ENCODE peak calls at places on chromosome 14, in nine cellular contexts. J is psoas muscle, V is astrocyte of the cerebellum, C is mucosa of descending colon, U is cardiac fibroblast, H is endothelial cell of umbilical vein, A is upper lobe of left lung, D is keratinocyte, Y is AG04450. S is an unnamed sample.

GRCh38 chr14:77139540-77140342 is 1.9 kb downstream of the ZDHHC22 start:
- DNase-seq in C (peak), D (no peak), Y (no peak), A (peak), V (no peak), J (peak), H (no peak), U (no peak), S (no peak)

GRCh38 chr14:102686176-102686801 is 91.0 kb upstream of the TRAF3 start:
- DNase-seq in J (no peak), V (no peak), A (no peak), Y (no peak), D (no peak), H (no peak), U (no peak), C (no peak), S (no peak)

GRCh38 chr14:103532216-103533136 is 3.5 kb downstream of the TRMT61A start:
- DNase-seq in U (no peak), A (peak), Y (no peak), D (no peak), C (no peak), V (no peak), J (no peak), H (no peak), S (no peak)

GRCh38 chr14:99572173-99572999 is 31.6 kb downstream of the CCDC85C start:
- DNase-seq in J (no peak), Y (no peak), C (peak), D (no peak), U (no peak), A (no peak), V (no peak), H (no peak), S (no peak)

GRCh38 chr14:23910081-23910875 is 43.3 kb upstream of the DHRS4 start:
- DNase-seq in Y (peak), U (peak), C (peak), V (peak), H (peak), D (no peak), J (no peak), A (no peak), S (no peak)

GRCh38 chr14:57871487-57872080 is 5.7 kb upstream of the SLC35F4 start:
- DNase-seq in D (no peak), V (peak), H (peak), A (no peak), U (peak), Y (peak), J (no peak), C (peak), S (peak)

GRCh38 chr14:43621282-43621681 is 885.8 kb downstream of the FSCB start:
- DNase-seq in C (no peak), H (no peak), U (no peak), A (no peak), D (no peak), Y (no peak), V (no peak), J (no peak), S (no peak)

GRCh38 chr14:104644656-104645055 is 40.1 kb upstream of the TMEM179 start:
- DNase-seq in Y (no peak), C (no peak), U (no peak), A (no peak), J (no peak), V (no peak), D (no peak), H (no peak), S (no peak)

GRCh38 chr14:100652739-100653138 is 65.5 kb upstream of the BEGAIN start:
- DNase-seq in V (no peak), H (no peak), Y (no peak), C (no peak), U (no peak), A (no peak), J (no peak), D (no peak), S (no peak)

GRCh38 chr14:67999693-68000384 is 180.3 kb downstream of the RAD51B start:
- DNase-seq in Y (no peak), U (peak), H (peak), V (peak), J (no peak), A (no peak), D (peak), C (no peak), S (peak)

GRCh38 chr14:51202914-51203665 is 37.0 kb upstream of the TMX1 start:
- DNase-seq in U (no peak), J (no peak), C (no peak), D (no peak), A (no peak), H (no peak), Y (no peak), V (no peak), S (no peak)

GRCh38 chr14:31692376-31692781 is 131.2 kb downstream of the NUBPL start:
- DNase-seq in J (no peak), H (no peak), C (no peak), A (no peak), V (peak), Y (no peak), U (peak), D (no peak), S (no peak)

GRCh38 chr14:64788706-64789105 is 84.5 kb downstream of the PLEKHG3 start:
- DNase-seq in A (no peak), H (peak), Y (peak), V (peak), C (no peak), J (no peak), U (peak), D (peak), S (peak)

GRCh38 chr14:98952595-98953325 is 319.2 kb downstream of the BCL11B start:
- DNase-seq in C (peak), H (no peak), U (peak), Y (no peak), D (no peak), J (no peak), A (no peak), V (peak), S (no peak)

GRCh38 chr14:68795602-68796417 is 2.9 kb upstream of the ZFP36L1 start:
- DNase-seq in Y (no peak), C (peak), A (peak), J (peak), V (no peak), D (no peak), U (peak), H (peak), S (no peak)

GRCh38 chr14:29663281-29663801 is 264.3 kb downstream of the PRKD1 start:
- DNase-seq in A (no peak), H (no peak), D (no peak), V (no peak), U (peak), C (no peak), Y (no peak), J (no peak), S (no peak)

GRCh38 chr14:77245820-77246219 is 25.2 kb downstream of the NGB start:
- DNase-seq in A (no peak), V (no peak), Y (no peak), C (no peak), J (peak), D (no peak), H (no peak), U (no peak), S (no peak)

GRCh38 chr14:76917158-76917596 is 91.0 kb downstream of the LRRC74A start:
- DNase-seq in A (no peak), H (peak), J (peak), Y (no peak), U (peak), V (no peak), C (peak), D (no peak), S (no peak)

GRCh38 chr14:29176876-29177275 is 410.3 kb downstream of the FOXG1 start:
- DNase-seq in D (no peak), U (no peak), C (no peak), Y (no peak), H (no peak), A (no peak), J (no peak), V (no peak), S (no peak)

GRCh38 chr14:81398196-81398891 is 1.8 kb downstream of the STON2 start:
- DNase-seq in Y (no peak), V (no peak), J (no peak), H (no peak), D (no peak), U (no peak), C (no peak), A (no peak), S (no peak)

GRCh38 chr14:89419973-89420482 is 3.0 kb upstream of the FOXN3 start:
- DNase-seq in J (no peak), D (no peak), C (no peak), U (no peak), A (no peak), H (no peak), Y (no peak), V (no peak), S (no peak)

GRCh38 chr14:101005447-101005846 is 101.9 kb upstream of the RTL1 start:
- DNase-seq in J (no peak), U (no peak), H (no peak), D (no peak), Y (no peak), V (no peak), C (no peak), A (no peak), S (no peak)

GRCh38 chr14:76729195-76729594 is 32.1 kb upstream of the VASH1 start:
- DNase-seq in Y (no peak), J (no peak), A (no peak), U (no peak), D (no peak), V (no peak), C (no peak), H (no peak), S (no peak)

GRCh38 chr14:57492859-57493258 is 798 bp downstream of the CCDC198 start:
- DNase-seq in H (no peak), A (no peak), D (no peak), Y (no peak), U (peak), V (peak), J (no peak), C (no peak), S (peak)

GRCh38 chr14:103509864-103510263 is 12.8 kb downstream of the CKB start:
- DNase-seq in A (no peak), Y (no peak), D (no peak), V (no peak), C (no peak), J (peak), U (no peak), H (no peak), S (no peak)

GRCh38 chr14:66476964-66477363 is 9.2 kb upstream of the CCDC196 start:
- DNase-seq in C (no peak), J (no peak), Y (no peak), D (no peak), H (peak), A (no peak), V (no peak), U (no peak), S (no peak)

GRCh38 chr14:99325016-99325415 is 53.0 kb upstream of the BCL11B start:
- DNase-seq in J (no peak), Y (no peak), C (no peak), A (no peak), U (no peak), D (no peak), H (no peak), V (no peak), S (no peak)

GRCh38 chr14:36281309-36281708 is 39.1 kb downstream of the MBIP start:
- DNase-seq in H (no peak), C (no peak), Y (no peak), V (no peak), U (peak), D (no peak), A (no peak), J (no peak), S (no peak)

GRCh38 chr14:57244103-57244502 is 24.6 kb downstream of the EXOC5 start:
- DNase-seq in H (no peak), D (no peak), J (no peak), Y (no peak), U (peak), V (peak), C (no peak), A (no peak), S (no peak)

GRCh38 chr14:94132285-94132887 is 3.0 kb upstream of the IFI27L2 start:
- DNase-seq in A (no peak), D (no peak), H (peak), C (peak), V (peak), J (no peak), Y (peak), U (peak), S (no peak)

GRCh38 chr14:54348001-54348611 is 48.7 kb upstream of the CDKN3 start:
- DNase-seq in J (no peak), V (no peak), U (peak), D (no peak), C (peak), Y (no peak), H (peak), A (no peak), S (no peak)

GRCh38 chr14:106879241-106879640 is 1352.9 kb downstream of the TMEM121 start:
- DNase-seq in A (peak), Y (no peak), V (no peak), C (peak), H (no peak), U (no peak), D (no peak), J (no peak), S (no peak)

GRCh38 chr14:59622641-59623040 is 46.0 kb upstream of the CCDC175 start:
- DNase-seq in Y (no peak), C (no peak), V (no peak), J (no peak), U (no peak), A (no peak), D (no peak), H (no peak), S (no peak)

GRCh38 chr14:72516936-72517408 is 376.9 kb downstream of the DPF3 start:
- DNase-seq in V (peak), A (no peak), Y (peak), D (peak), J (peak), U (peak), H (peak), C (peak), S (peak)

GRCh38 chr14:92687681-92688433 is 60.6 kb downstream of the LGMN start:
- DNase-seq in C (no peak), V (no peak), J (no peak), A (peak), H (peak), D (no peak), U (no peak), Y (no peak), S (no peak)

GRCh38 chr14:88473791-88474190 is 81.0 kb downstream of the PTPN21 start:
- DNase-seq in C (no peak), V (no peak), J (no peak), U (no peak), A (no peak), Y (no peak), H (no peak), D (no peak), S (no peak)

DNA sequence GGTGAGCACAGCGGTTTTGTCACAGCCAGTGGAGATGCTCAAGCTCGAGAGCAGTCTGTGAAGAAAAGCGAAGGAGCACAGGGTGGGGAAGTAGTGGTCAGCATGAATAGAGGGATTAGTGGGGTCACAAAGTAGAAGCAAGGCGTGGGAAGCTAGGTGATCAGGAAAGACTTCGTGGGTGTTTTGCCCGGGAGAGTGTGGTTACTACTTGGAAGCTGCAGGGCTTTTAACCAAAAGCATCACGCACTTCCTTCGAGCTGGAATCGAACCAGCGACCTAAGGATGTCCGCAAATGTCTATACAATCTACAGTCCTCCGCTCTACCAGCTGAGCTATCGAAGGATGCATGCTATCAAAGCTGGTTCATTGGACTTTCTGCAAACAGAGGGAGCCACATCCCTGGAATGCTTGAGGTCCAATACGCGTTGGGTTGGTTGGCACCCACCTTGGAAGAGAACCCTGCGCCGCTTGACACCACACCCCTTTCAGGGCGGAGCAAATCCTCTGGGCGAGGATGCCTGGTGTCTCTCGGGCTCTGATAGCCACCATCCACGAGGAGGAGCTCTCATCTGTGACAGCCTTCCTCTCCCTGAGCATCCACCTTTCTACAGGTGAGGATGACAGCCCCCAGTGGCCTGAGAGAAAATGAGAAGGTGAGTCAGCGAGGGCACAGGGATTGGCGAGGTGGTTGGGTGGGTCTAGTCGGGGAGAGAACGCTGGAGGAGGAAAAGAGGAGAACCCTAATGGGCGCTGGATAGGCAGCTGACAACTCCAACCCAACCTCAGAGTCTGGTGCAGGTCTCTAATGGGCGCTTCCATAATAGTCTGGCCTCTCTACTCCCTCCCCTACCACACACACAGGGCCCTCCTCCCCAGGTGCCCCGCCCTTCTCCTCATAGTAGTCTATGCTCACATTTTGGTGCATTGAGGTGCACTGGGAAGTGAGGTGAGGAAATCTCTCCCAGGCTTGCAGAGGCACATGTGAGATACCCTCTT is 16.0 kb upstream of the OR6S1 start:
- DNase-seq in V (no peak), Y (no peak), D (peak), A (no peak), H (no peak), C (no peak), J (no peak), U (no peak), S (no peak)
- H3K4me3 ChIP-seq in V (no peak), Y (no peak), D (peak), A (no peak), H (no peak), C (no peak), J (no peak), U (no peak), S (no peak)

GRCh38 chr14:39562175-39562574 is 129.9 kb upstream of the FBXO33 start:
- DNase-seq in A (no peak), C (no peak), Y (no peak), U (no peak), H (no peak), J (no peak), D (no peak), V (no peak), S (no peak)

GRCh38 chr14:39568809-39569538 is 136.7 kb upstream of the FBXO33 start:
- DNase-seq in V (no peak), A (no peak), H (no peak), U (no peak), D (no peak), C (no peak), Y (no peak), J (no peak), S (no peak)

GRCh38 chr14:39558525-39558924 is 126.3 kb upstream of the FBXO33 start:
- DNase-seq in D (no peak), V (no peak), H (no peak), U (no peak), Y (no peak), A (no peak), C (no peak), J (no peak), S (no peak)

GRCh38 chr14:39566795-39567194 is 134.6 kb upstream of the FBXO33 start:
- DNase-seq in J (no peak), V (no peak), Y (no peak), U (no peak), D (no peak), H (no peak), A (no peak), C (no peak), S (no peak)

DNA sequence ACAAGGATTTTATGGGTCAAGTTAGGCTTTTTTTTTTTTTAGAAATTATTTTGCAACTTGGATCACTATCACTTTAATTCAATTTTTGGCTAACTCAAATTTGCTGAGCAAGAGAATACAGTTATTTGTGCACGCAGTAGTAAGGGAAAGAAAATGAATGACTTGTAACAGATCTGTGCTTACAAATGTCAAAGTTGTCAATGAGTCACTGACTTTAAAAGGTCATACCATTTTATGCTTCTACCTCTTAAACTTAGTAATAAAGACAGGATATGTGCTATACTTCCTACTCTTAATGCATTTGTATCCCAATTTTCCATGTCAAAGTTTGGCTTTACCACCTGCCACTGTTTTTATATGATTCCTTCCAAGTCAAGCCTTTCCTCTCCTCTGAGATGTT is 131.1 kb upstream of the FBXO33 start:
- DNase-seq in D (no peak), J (no peak), H (no peak), C (no peak), V (no peak), U (no peak), A (no peak), Y (no peak), S (no peak)
- TF ChIP-seq CTCF in D (no peak), J (no peak), H (no peak), C (no peak), V (no peak), U (no peak), A (no peak), Y (no peak), S (no peak)

DNA sequence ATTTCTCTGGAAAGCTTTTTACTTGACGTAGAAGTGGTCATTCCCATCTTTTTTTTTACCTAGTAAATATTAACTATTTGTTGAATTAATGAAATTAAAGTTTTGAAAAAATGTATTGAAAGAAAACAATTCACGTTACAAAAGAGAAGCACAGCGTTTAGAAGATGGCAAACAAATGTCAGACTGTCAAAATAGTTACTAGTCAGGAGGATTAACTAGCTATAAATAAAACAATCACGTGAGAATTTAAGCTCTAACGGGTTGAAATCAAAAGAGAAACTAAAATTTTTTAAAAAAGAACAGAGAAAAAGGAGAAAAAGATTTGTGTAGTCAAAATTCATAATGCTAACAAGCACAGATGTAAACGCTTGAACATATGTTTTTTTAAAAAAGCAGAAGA is 26.4 kb downstream of the DDHD1 start:
- DNase-seq in U (no peak), A (no peak), D (no peak), J (no peak), H (no peak), C (no peak), V (no peak), Y (no peak), S (no peak)
- H3K4me3 ChIP-seq in U (no peak), A (no peak), D (no peak), J (peak), H (no peak), C (no peak), V (no peak), Y (peak), S (no peak)

GRCh38 chr14:71289536-71289935 is 382.3 kb downstream of the PCNX1 start:
- DNase-seq in D (no peak), J (no peak), H (no peak), Y (no peak), U (no peak), A (no peak), C (peak), V (no peak), S (no peak)

GRCh38 chr14:71286126-71286525 is 378.9 kb downstream of the PCNX1 start:
- DNase-seq in J (no peak), D (no peak), A (no peak), U (no peak), H (no peak), Y (no peak), C (no peak), V (no peak), S (no peak)

GRCh38 chr14:71290301-71290700 is 383.0 kb downstream of the PCNX1 start:
- DNase-seq in J (no peak), U (peak), C (no peak), A (no peak), H (no peak), D (no peak), V (peak), Y (no peak), S (no peak)

GRCh38 chr14:71287567-71287966 is 380.3 kb downstream of the PCNX1 start:
- DNase-seq in Y (no peak), V (no peak), D (no peak), A (no peak), H (no peak), J (no peak), U (no peak), C (no peak), S (no peak)

DNA sequence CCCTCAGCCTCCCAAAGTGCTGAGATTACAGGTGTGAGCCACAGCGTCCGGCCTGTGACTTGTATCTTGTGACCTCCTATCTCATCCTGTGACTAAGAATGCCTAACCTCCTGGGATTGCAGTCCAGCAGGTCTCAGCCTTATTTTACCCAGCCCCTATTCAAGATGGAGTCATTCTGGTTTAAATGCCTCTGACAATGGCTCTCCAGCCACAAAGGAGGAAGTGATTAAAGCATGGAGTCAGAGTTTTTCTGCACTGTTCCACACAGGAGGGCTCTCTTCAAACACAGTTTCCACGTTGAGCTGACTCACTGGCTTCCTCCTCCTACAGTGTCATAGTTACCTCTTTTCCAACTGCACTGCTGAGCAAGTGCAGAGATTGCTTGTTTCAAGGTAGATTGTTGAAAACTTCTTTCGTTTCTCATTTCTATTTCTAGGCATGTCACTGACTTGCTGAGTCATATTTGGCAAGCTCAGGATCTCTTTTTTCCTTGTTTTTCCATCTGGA is 383.8 kb downstream of the PCNX1 start:
- DNase-seq in D (peak), A (no peak), U (peak), V (peak), Y (peak), C (no peak), J (no peak), H (peak), S (peak)
- TF ChIP-seq CTCF in D (peak), A (no peak), U (no peak), V (no peak), Y (no peak), C (no peak), J (no peak), H (no peak), S (no peak)